ENCODE peak calls at places on chromosomes 7 and 10, in six cellular contexts. G, W, A, O, D and I are unnamed samples. For H3K27me3, the result is how much of the 10 kb centered on the place peaks cover.

GRCh38 chr10:97914837-97915211 is 65.2 kb downstream of the GOLGA7B start:
- DNase-seq in G (peak), D (peak), O (peak), W (peak), A (peak), I (peak)

GRCh38 chr10:119189811-119190282 is 11.2 kb upstream of the PRDX3 start:
- DNase-seq in G (no peak), D (peak), A (no peak), O (no peak), W (no peak), I (peak)

GRCh38 chr7:157829491-157829890 is 492.7 kb downstream of the DNAJB6 start:
- DNase-seq in G (no peak), A (no peak), W (no peak), O (no peak), D (no peak), I (no peak)

GRCh38 chr7:27199820-27200760 is at the start of gene HOXA13:
- DNase-seq in A (no peak), G (no peak), W (no peak), D (peak), O (no peak), I (no peak)

GRCh38 chr10:112728118-112728963 is 221.7 kb upstream of the TCF7L2 start:
- DNase-seq in D (no peak), W (no peak), O (no peak), A (no peak), G (no peak), I (no peak)

GRCh38 chr10:1287493-1288480 is 231.6 kb downstream of the WDR37 start:
- DNase-seq in O (no peak), A (no peak), G (no peak), W (no peak), D (no peak), I (no peak)

GRCh38 chr7:101733713-101734475 is 83.5 kb upstream of the CUX1 start:
- DNase-seq in A (no peak), D (peak), W (no peak), O (peak), G (peak), I (peak)

GRCh38 chr7:65307651-65308299 is 65.9 kb upstream of the ZNF92 start:
- DNase-seq in A (peak), O (no peak), W (peak), G (peak), D (peak), I (peak)

GRCh38 chr10:26869528-26869927 is 8.8 kb upstream of the ABI1 start:
- DNase-seq in O (no peak), D (peak), G (no peak), A (no peak), W (no peak), I (no peak)

GRCh38 chr10:94137747-94138146 is 144.0 kb downstream of the PLCE1 start:
- DNase-seq in W (no peak), O (no peak), D (no peak), G (no peak), A (no peak), I (peak)

GRCh38 chr10:51244308-51244707 is 170.0 kb downstream of the PRKG1 start:
- DNase-seq in W (no peak), A (no peak), G (no peak), D (no peak), O (no peak), I (no peak)

GRCh38 chr10:44911081-44911540 is at the start of gene TMEM72:
- DNase-seq in O (peak), G (no peak), D (peak), A (no peak), W (no peak), I (no peak)

GRCh38 chr10:45514283-45515270 is 140.6 kb downstream of the ALOX5 start:
- DNase-seq in W (no peak), O (no peak), D (no peak), A (no peak), G (no peak), I (peak)

GRCh38 chr10:133080683-133081040 is 7.1 kb upstream of the ADGRA1 start:
- DNase-seq in D (no peak), O (no peak), G (no peak), W (no peak), A (no peak), I (no peak)

GRCh38 chr7:95547356-95547755 is 49.0 kb downstream of the PDK4 start:
- DNase-seq in O (no peak), W (no peak), A (no peak), D (no peak), G (no peak), I (no peak)

GRCh38 chr10:110759523-110759922 is 112.2 kb upstream of the PDCD4 start:
- DNase-seq in A (no peak), O (no peak), D (no peak), G (no peak), W (no peak), I (no peak)

GRCh38 chr10:27914888-27915287 is 84.0 kb downstream of the ODAD2 start:
- DNase-seq in O (no peak), A (no peak), W (no peak), D (no peak), G (no peak), I (no peak)

GRCh38 chr10:129035052-129035805 is 431.8 kb upstream of the MGMT start:
- DNase-seq in D (no peak), A (no peak), O (no peak), W (no peak), G (no peak), I (no peak)

GRCh38 chr10:43209064-43209455 is 57.8 kb downstream of the RASGEF1A start:
- DNase-seq in O (no peak), W (no peak), D (peak), A (no peak), G (no peak), I (no peak)

GRCh38 chr10:201328-201771 is 66.1 kb downstream of the ZMYND11 start:
- DNase-seq in G (no peak), O (no peak), A (no peak), D (no peak), W (no peak), I (peak)

GRCh38 chr7:65809259-65809981 is 63.5 kb upstream of the VKORC1L1 start:
- DNase-seq in W (no peak), A (no peak), G (no peak), O (no peak), D (no peak), I (no peak)

GRCh38 chr7:99557940-99558305 is 519 bp upstream of the ZNF655 start:
- DNase-seq in G (no peak), A (no peak), D (no peak), W (no peak), O (no peak), I (no peak)

DNA sequence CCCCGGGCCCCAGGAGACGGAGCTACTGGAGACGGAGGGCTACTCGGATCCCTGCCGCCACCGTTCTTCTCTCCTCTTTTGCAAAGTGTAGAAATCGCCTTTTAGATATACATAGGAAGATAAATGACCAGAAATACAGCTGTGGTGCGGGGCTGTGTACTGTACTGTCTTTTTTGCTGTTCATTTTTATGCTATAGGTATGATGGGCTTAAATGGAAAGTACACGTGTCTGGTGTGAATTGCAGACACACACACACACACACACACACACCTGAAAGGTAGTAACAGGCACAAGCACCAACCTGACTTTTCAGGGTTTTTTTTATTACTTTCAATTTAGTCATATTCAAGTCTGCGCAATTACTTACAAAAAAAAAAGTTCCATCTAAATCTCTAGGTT is 834 bp downstream of the PTPRZ1 start:
- DNase-seq in O (no peak), G (no peak), W (no peak), A (no peak), D (no peak), I (no peak)
- H3K27me3 ChIP-seq in O (under half), G (under half), W (under half), A (under half), D (under half), I (under half)

DNA sequence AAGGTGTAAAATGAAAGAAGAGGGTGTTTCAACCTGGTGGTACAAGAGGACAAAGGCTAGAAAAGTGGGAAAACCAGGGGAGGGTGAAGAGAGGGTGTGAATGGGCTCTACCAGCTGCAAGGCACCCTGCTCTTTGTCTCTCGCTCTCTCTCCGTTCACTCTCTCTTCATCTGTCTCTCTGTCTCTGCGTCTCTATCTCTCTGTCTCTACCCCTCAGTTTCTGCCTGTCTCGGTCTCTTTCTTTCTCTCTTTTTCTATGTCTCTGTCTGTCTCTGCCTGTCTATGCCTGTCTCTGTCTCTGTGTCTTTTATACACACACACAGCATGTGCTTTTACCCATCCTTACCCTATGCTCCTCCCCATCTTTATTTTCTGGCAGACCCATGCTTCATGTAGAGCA is 673 bp upstream of the LLCFC1 start:
- DNase-seq in D (no peak), G (no peak), W (no peak), A (no peak), O (no peak), I (no peak)
- TF ChIP-seq POLR2A in D (no peak), G (no peak), W (no peak), A (no peak), O (no peak), I (no peak)

GRCh38 chr10:3692331-3692860 is 92.6 kb downstream of the KLF6 start:
- DNase-seq in W (no peak), D (no peak), O (no peak), A (no peak), G (no peak), I (no peak)

GRCh38 chr10:3693031-3693714 is 91.8 kb downstream of the KLF6 start:
- DNase-seq in W (no peak), A (no peak), O (no peak), G (no peak), D (no peak), I (no peak)

GRCh38 chr10:3687510-3688081 is 97.4 kb downstream of the KLF6 start:
- DNase-seq in A (no peak), O (no peak), G (no peak), W (no peak), D (no peak), I (peak)

GRCh38 chr10:3689871-3690510 is 95.0 kb downstream of the KLF6 start:
- DNase-seq in O (no peak), A (no peak), G (no peak), W (no peak), D (no peak), I (peak)

GRCh38 chr10:3691482-3691881 is 93.5 kb downstream of the KLF6 start:
- DNase-seq in D (no peak), O (no peak), W (no peak), A (no peak), G (no peak), I (peak)
- H3K27me3 ChIP-seq in D (under half), O (under half), W (under half), A (under half), G (under half), I (under half)

GRCh38 chr10:73459683-73460314 is 26.4 kb upstream of the MSS51 start:
- DNase-seq in W (no peak), O (no peak), A (no peak), G (no peak), D (no peak), I (peak)

GRCh38 chr10:73460897-73461296 is 27.5 kb upstream of the MSS51 start:
- DNase-seq in G (no peak), D (no peak), O (no peak), A (no peak), W (no peak), I (no peak)

DNA sequence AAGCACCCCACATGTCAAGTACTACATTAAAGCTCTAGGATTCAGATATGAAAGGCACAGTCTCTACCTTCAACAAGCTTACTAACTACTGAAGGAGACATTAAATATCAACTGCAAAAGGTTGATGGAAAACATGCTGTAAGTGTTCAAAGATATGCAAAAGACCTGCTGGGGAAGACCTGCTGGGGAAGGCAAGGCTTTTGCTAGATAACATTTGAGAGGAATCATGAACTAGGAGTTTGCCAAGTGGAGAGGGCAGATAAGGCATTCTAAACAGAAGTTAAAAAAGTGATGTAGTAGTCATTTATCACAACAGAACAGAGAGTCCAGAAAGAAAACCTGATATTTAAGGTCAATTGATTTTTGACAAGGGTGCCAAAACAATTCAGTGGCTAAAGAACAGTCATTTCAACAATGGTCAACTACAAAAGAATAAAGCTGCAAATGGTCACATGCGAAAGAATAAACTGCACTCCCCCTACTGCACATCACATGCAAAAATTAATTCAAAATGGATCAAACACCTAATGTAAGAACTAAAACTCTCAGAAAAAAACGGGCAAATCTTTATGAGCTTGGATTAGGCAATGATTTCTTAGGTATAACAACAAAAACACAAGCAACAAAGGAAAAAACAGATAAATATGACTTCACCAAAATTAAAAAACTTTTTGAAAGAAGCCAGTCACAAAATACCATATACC is 23.0 kb upstream of the MSS51 start:
- DNase-seq in O (no peak), G (no peak), A (no peak), W (no peak), D (no peak), I (no peak)
- TF ChIP-seq POLR2A in O (no peak), G (no peak), A (no peak), W (no peak), D (no peak), I (no peak)